ENCODE peak calls at places on chromosomes 12 and 14, in eight cellular contexts. T is colonic mucosa, Y is uterus, I is AG20443, M is AG04450, B is fibroblast of the conjunctiva, N is coronary artery, K is NCI-H460. J is an unnamed sample.
A peak's percentile ranks its signal among the peaks of the same experiment; 100 is the strongest.

GRCh38 chr12:45148619-45149018 is 67.3 kb upstream of the ANO6 start:
- DNase-seq in T (no peak), Y (no peak), I (no peak), M (no peak), B (no peak), N (no peak), K (no peak), J (no peak)

GRCh38 chr12:105076098-105076497 is 8.2 kb downstream of the ALDH1L2 start:
- DNase-seq in T (no peak), Y (no peak), I (peak; percentile 63), M (no peak), B (no peak), N (no peak), K (no peak), J (no peak)

GRCh38 chr12:104356231-104357115 is 52.9 kb downstream of the EID3 start:
- DNase-seq in T (no peak), Y (no peak), I (no peak), M (no peak), B (no peak), N (no peak), K (no peak), J (no peak)

GRCh38 chr14:99320105-99320572 is 48.1 kb upstream of the BCL11B start:
- DNase-seq in T (peak; percentile 85), Y (no peak), I (peak; percentile 79), M (no peak), B (no peak), N (peak; percentile 52), K (peak; percentile 56), J (peak; percentile 75)

GRCh38 chr14:99188721-99189120 is 83.3 kb downstream of the BCL11B start:
- DNase-seq in T (no peak), Y (no peak), I (no peak), M (no peak), B (no peak), N (no peak), K (no peak), J (no peak)

GRCh38 chr12:25962932-25963525 is 4.5 kb downstream of the RASSF8 start:
- DNase-seq in T (no peak), Y (peak; percentile 44), I (peak; percentile 30), M (no peak), B (no peak), N (no peak), K (no peak), J (no peak)

GRCh38 chr12:118591-118990 is 52.0 kb downstream of the IQSEC3 start:
- DNase-seq in T (no peak), Y (no peak), I (no peak), M (no peak), B (no peak), N (no peak), K (no peak), J (no peak)

GRCh38 chr12:131721548-131721947 is 10.7 kb downstream of the SFSWAP start:
- DNase-seq in T (no peak), Y (no peak), I (no peak), M (no peak), B (no peak), N (no peak), K (no peak), J (no peak)

GRCh38 chr12:28787151-28787550 is 361.9 kb upstream of the FAR2 start:
- DNase-seq in T (no peak), Y (no peak), I (no peak), M (no peak), B (no peak), N (no peak), K (no peak), J (no peak)

GRCh38 chr14:81221579-81222102 is 882 bp upstream of the GTF2A1 start:
- DNase-seq in T (peak; percentile 26), Y (no peak), I (no peak), M (no peak), B (no peak), N (no peak), K (no peak), J (no peak)

GRCh38 chr12:121465921-121466799 is 66.2 kb downstream of the RNF34 start:
- DNase-seq in T (no peak), Y (no peak), I (peak; percentile 64), M (no peak), B (no peak), N (no peak), K (no peak), J (peak; percentile 38)

GRCh38 chr12:124929649-124930419 is 15.4 kb upstream of the UBC start:
- DNase-seq in T (no peak), Y (no peak), I (no peak), M (no peak), B (no peak), N (no peak), K (no peak), J (no peak)

GRCh38 chr12:100383586-100384548 is 27.0 kb downstream of the SLC17A8 start:
- DNase-seq in T (no peak), Y (no peak), I (no peak), M (no peak), B (no peak), N (no peak), K (no peak), J (no peak)

GRCh38 chr14:91878274-91878673 is 10.9 kb upstream of the TC2N start:
- DNase-seq in T (no peak), Y (no peak), I (no peak), M (no peak), B (no peak), N (no peak), K (no peak), J (no peak)

GRCh38 chr14:30195946-30196345 is 268.3 kb upstream of the PRKD1 start:
- DNase-seq in T (no peak), Y (no peak), I (peak; percentile 23), M (no peak), B (no peak), N (no peak), K (no peak), J (no peak)

GRCh38 chr12:15158114-15158513 is 63.1 kb downstream of the RERG start:
- DNase-seq in T (no peak), Y (peak; percentile 62), I (no peak), M (no peak), B (no peak), N (no peak), K (no peak), J (no peak)

GRCh38 chr14:105091335-105092123 is 26.3 kb upstream of the GPR132 start:
- DNase-seq in T (peak; percentile 93), Y (peak; percentile 60), I (peak; percentile 69), M (no peak), B (no peak), N (peak; percentile 94), K (peak; percentile 93), J (peak; percentile 68)

GRCh38 chr12:52433501-52434095 is 573 bp downstream of the KRT75 start:
- DNase-seq in T (no peak), Y (no peak), I (no peak), M (no peak), B (no peak), N (peak; percentile 46), K (no peak), J (no peak)

GRCh38 chr14:89419973-89420482 is 3.0 kb upstream of the FOXN3 start:
- DNase-seq in T (no peak), Y (no peak), I (no peak), M (no peak), B (no peak), N (no peak), K (no peak), J (no peak)

GRCh38 chr12:108046135-108046534 is 83.0 kb upstream of the WSCD2 start:
- DNase-seq in T (no peak), Y (no peak), I (no peak), M (no peak), B (no peak), N (no peak), K (no peak), J (peak; percentile 7)

GRCh38 chr14:99944241-99944651 is 121.0 kb upstream of the EVL start:
- DNase-seq in T (no peak), Y (no peak), I (no peak), M (no peak), B (no peak), N (no peak), K (no peak), J (no peak)

GRCh38 chr14:105999361-106000028 is 473.1 kb downstream of the TMEM121 start:
- DNase-seq in T (peak; percentile 61), Y (peak; percentile 22), I (no peak), M (no peak), B (no peak), N (no peak), K (peak; percentile 26), J (peak; percentile 72)

GRCh38 chr12:111462134-111462821 is 56.6 kb downstream of the SH2B3 start:
- DNase-seq in T (no peak), Y (no peak), I (peak; percentile 54), M (peak; percentile 72), B (peak; percentile 63), N (no peak), K (no peak), J (no peak)

GRCh38 chr14:91899213-91899612 is 31.9 kb upstream of the TC2N start:
- DNase-seq in T (peak; percentile 52), Y (no peak), I (no peak), M (no peak), B (no peak), N (no peak), K (peak; percentile 37), J (peak; percentile 66)

GRCh38 chr12:26346748-26347147 is 151.4 kb downstream of the SSPN start:
- DNase-seq in T (no peak), Y (no peak), I (no peak), M (no peak), B (peak; percentile 16), N (no peak), K (no peak), J (peak; percentile 10)

J was measured in T47D.